ENCODE peak calls at places on chromosomes 7 and 10, in ten cellular contexts. U is endodermal cell; R is neuronal stem cell; D is CD8-positive, alpha-beta T cell; Y is right cardiac atrium; H is GM23248; C is CD8-positive, alpha-beta memory T cell; X is adrenal gland; J is lower lobe of right lung; E is left ventricle myocardium inferior. P is an unnamed sample. For H3K27me3, the result is how much of the 10 kb centered on the place peaks cover.

GRCh38 chr7:142263598-142264380 is 5.9 kb upstream of the PRSS58 start:
- DNase-seq in U (no peak), Y (no peak), R (no peak), D (no peak), C (no peak), X (no peak), E (no peak), J (no peak), H (peak), P (no peak)

GRCh38 chr7:20112646-20113045 is 104.5 kb downstream of the MACC1 start:
- DNase-seq in Y (no peak), H (no peak), D (no peak), X (no peak), J (no peak), E (no peak), U (no peak), C (no peak), R (peak), P (no peak)

GRCh38 chr7:27834179-27834921 is 94.4 kb downstream of the TAX1BP1 start:
- DNase-seq in J (no peak), X (no peak), E (peak), R (no peak), C (no peak), H (no peak), U (no peak), Y (no peak), D (no peak), P (no peak)

GRCh38 chr10:50508315-50509051 is 115.3 kb downstream of the SGMS1 start:
- DNase-seq in D (peak), X (no peak), R (no peak), Y (no peak), C (peak), J (no peak), U (no peak), E (no peak), H (no peak), P (peak)

GRCh38 chr7:64890761-64891666 is 12.1 kb upstream of the ZNF273 start:
- DNase-seq in H (peak), U (peak), R (no peak), X (no peak), J (no peak), D (no peak), Y (no peak), C (no peak), E (no peak), P (no peak)

GRCh38 chr10:107442035-107442505 is 277.6 kb upstream of the SORCS1 start:
- DNase-seq in X (no peak), Y (no peak), D (no peak), J (no peak), R (no peak), H (peak), U (no peak), C (no peak), E (no peak), P (no peak)

GRCh38 chr10:63866075-63866746 is 345.0 kb downstream of the REEP3 start:
- DNase-seq in D (peak), U (peak), E (no peak), R (peak), Y (peak), J (no peak), C (no peak), H (peak), X (peak), P (peak)

GRCh38 chr7:55343002-55343781 is 21.9 kb upstream of the LANCL2 start:
- DNase-seq in E (no peak), D (no peak), X (no peak), J (no peak), C (no peak), R (no peak), Y (no peak), U (no peak), H (no peak), P (no peak)

DNA sequence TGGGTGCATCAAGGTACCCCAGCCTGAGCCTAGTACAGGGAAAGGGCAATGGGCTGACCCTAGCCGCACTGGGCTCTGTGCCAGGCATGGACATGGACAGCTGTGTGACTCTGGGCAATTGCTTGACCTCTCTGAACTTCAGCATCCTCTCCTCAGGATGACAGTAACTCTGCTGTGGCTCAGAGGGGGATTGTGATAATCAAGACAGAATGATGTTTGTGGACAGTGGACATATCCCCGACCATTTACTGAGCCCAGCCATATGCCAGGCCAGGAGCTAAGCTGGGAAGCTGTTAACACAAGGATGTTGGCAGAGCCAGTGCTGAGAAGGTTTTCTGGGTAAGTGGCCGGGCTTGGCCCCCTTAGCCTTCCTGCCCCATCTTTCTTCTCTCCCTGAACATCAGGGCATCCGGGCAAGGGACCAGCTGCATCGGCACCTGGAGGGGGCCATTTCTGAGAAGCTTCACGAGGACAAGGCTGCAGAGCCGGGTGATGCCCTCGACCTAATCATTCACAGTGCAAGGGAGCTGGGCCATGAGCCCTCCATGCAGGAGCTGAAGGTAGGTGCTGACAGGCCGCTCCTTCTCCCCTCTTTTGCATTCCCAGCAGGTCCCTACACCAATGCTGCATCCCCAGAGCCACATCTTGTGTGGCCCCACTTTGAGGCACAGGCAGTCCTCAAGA is 3.5 kb downstream of the CYP26C1 start:
- DNase-seq in H (no peak), X (no peak), C (no peak), R (no peak), D (no peak), Y (no peak), J (no peak), E (no peak), U (no peak), P (no peak)
- H3K27me3 ChIP-seq in H (half or more), X (half or more), C (under half), R (half or more), D (under half), Y (under half), J (half or more), E (half or more), U (half or more), P (under half)

GRCh38 chr7:2520808-2521146 is 1.2 kb downstream of the LFNG start:
- DNase-seq in X (no peak), R (no peak), U (no peak), H (peak), J (no peak), E (no peak), C (no peak), D (no peak), Y (no peak), P (no peak)

GRCh38 chr7:2518101-2518500 is 1.5 kb upstream of the LFNG start:
- DNase-seq in R (no peak), E (no peak), X (no peak), H (no peak), U (peak), Y (no peak), J (no peak), D (no peak), C (no peak), P (no peak)

GRCh38 chr7:2520131-2520807 is 695 bp downstream of the LFNG start:
- DNase-seq in U (peak), X (no peak), D (no peak), H (peak), Y (no peak), R (no peak), E (no peak), C (no peak), J (peak), P (peak)

GRCh38 chr7:2518737-2519118 is 846 bp upstream of the LFNG start:
- DNase-seq in C (no peak), D (no peak), Y (no peak), E (no peak), J (no peak), X (no peak), H (peak), R (no peak), U (peak), P (no peak)

GRCh38 chr7:2519119-2519930 is at the start of gene LFNG:
- DNase-seq in X (peak), H (peak), D (peak), E (peak), U (peak), C (peak), Y (peak), J (peak), R (peak), P (peak)
- H3K27ac ChIP-seq in X (peak), H (no peak), D (peak), E (peak), U (peak), C (peak), Y (peak), J (peak), R (peak), P (peak)

GRCh38 chr10:132397036-132397541 is at the start of gene PWWP2B:
- DNase-seq in E (peak), X (peak), D (peak), J (peak), R (no peak), C (peak), U (no peak), Y (peak), H (peak), P (peak)

GRCh38 chr10:132395704-132396494 is 1.1 kb upstream of the PWWP2B start:
- DNase-seq in R (no peak), C (no peak), J (peak), E (peak), U (peak), Y (peak), D (peak), H (peak), X (peak), P (no peak)

GRCh38 chr10:132394936-132395703 is 1.9 kb upstream of the PWWP2B start:
- DNase-seq in D (no peak), H (no peak), Y (peak), X (peak), J (peak), C (no peak), U (no peak), E (peak), R (no peak), P (no peak)

GRCh38 chr10:132397671-132398565 is 918 bp downstream of the PWWP2B start:
- DNase-seq in J (peak), C (no peak), Y (peak), X (peak), D (peak), U (no peak), E (peak), R (no peak), H (peak), P (peak)

GRCh38 chr10:132396495-132397035 is 435 bp upstream of the PWWP2B start:
- DNase-seq in R (no peak), C (peak), H (peak), E (peak), J (peak), U (peak), X (peak), Y (peak), D (peak), P (peak)
- H3K4me3 ChIP-seq in R (peak), C (no peak), H (peak), E (peak), J (peak), U (peak), X (peak), Y (peak), D (peak), P (no peak)

GRCh38 chr7:136865777-136866176 is 2.7 kb upstream of the CHRM2 start:
- DNase-seq in R (no peak), Y (no peak), X (no peak), J (no peak), U (no peak), E (no peak), C (no peak), H (no peak), D (no peak), P (no peak)

GRCh38 chr7:136870799-136871487 is 2.5 kb downstream of the CHRM2 start:
- DNase-seq in J (no peak), H (peak), U (peak), R (peak), D (no peak), X (no peak), C (no peak), Y (peak), E (peak), P (no peak)

GRCh38 chr7:136868496-136869005 is at the start of gene CHRM2:
- DNase-seq in U (peak), R (peak), D (no peak), J (no peak), E (peak), C (no peak), H (peak), Y (peak), X (no peak), P (no peak)

GRCh38 chr7:136869991-136870798 is 1.7 kb downstream of the CHRM2 start:
- DNase-seq in C (no peak), H (peak), R (peak), J (peak), D (no peak), Y (peak), U (peak), E (peak), X (no peak), P (no peak)

DNA sequence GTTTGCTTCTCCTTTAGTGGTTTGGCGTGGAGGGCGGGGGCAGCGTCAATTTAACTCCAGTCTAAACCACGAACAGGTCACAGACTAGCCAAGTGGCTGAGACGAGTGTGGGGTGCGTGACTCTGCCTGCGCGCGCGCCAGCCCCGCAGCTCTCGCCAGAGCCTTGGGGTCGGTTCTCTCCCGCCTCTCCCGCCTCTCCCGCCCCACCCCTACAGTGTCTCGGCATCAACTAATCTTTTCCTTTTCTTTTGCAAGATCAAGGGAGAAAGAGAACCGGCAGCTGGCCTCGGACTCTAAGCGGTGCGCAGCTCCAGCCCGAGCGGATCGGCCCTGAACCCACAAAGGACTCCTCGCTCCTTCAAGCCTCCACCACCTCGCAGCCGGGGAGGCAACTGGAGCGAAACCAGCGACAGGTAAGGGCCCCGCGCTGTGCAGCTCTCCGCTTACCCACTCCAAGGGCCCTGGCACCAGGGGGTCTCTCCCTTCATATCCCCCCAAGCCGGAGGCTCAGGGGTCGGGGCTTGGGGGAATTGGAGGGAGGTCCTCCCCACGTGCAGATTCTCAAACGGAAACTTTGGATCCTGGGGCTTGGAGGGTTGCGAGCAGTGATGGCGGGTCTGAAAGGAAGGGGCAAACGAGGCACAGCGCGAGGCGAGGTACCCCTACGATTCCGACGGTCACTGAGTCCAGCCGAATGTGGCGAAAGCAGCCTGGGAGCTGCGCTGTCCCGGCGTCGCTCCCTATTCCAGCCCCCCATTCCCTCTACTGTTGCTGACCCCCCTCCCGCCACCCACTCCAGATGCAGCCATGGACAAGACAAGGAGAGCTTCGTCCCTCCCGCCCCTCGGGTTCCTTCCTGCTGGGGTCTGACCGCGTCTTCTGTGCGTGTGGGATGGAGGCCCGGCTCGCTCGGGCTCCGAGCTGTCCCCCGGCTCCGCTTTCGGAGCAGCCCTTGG is 832 bp downstream of the CHRM2 start:
- DNase-seq in Y (peak), H (peak), C (no peak), J (peak), D (no peak), U (peak), X (no peak), E (peak), R (peak), P (no peak)
- H3K27me3 ChIP-seq in Y (under half), H (under half), C (under half), J (under half), D (under half), U (half or more), X (under half), E (under half), R (under half), P (under half)

GRCh38 chr10:17616403-17617030 is 657 bp downstream of the HACD1 start:
- DNase-seq in X (peak), C (no peak), E (peak), H (peak), D (peak), R (peak), Y (peak), U (peak), J (peak), P (no peak)
- H3K27ac ChIP-seq in X (peak), C (no peak), E (peak), H (peak), D (no peak), R (no peak), Y (peak), U (no peak), J (peak), P (no peak)

GRCh38 chr7:88218428-88218745 is 1.5 kb downstream of the SRI start:
- DNase-seq in D (no peak), X (no peak), U (no peak), E (no peak), Y (no peak), R (no peak), H (no peak), C (no peak), J (no peak), P (no peak)
- H3K4me3 ChIP-seq in D (peak), X (no peak), U (peak), E (peak), Y (peak), R (no peak), H (peak), C (peak), J (peak), P (peak)

GRCh38 chr10:69588358-69588757 is 15.1 kb upstream of the NEUROG3 start:
- DNase-seq in C (no peak), Y (no peak), U (no peak), H (no peak), X (no peak), E (no peak), J (no peak), R (no peak), D (no peak), P (no peak)
- H3K27me3 ChIP-seq in C (under half), Y (under half), U (under half), H (under half), X (under half), E (under half), J (under half), R (under half), D (under half), P (under half)

GRCh38 chr10:4354382-4354812 is 471.6 kb upstream of the AKR1E2 start:
- DNase-seq in R (no peak), D (no peak), X (no peak), H (peak), E (no peak), C (no peak), U (no peak), Y (no peak), J (no peak), P (no peak)
- H3K27ac ChIP-seq in R (no peak), D (no peak), X (no peak), H (peak), E (no peak), C (no peak), U (no peak), Y (no peak), J (no peak), P (no peak)

GRCh38 chr10:30694492-30695228 is 65.1 kb upstream of the LYZL2 start:
- DNase-seq in E (no peak), C (no peak), U (no peak), J (no peak), X (no peak), H (no peak), R (no peak), Y (no peak), D (no peak), P (no peak)
- H3K4me3 ChIP-seq in E (no peak), C (no peak), U (no peak), J (no peak), X (no peak), H (no peak), R (no peak), Y (no peak), D (no peak), P (no peak)

P was measured in CD4-positive, alpha-beta memory T cell.